ENCODE peak calls at places on chromosomes 4 and X, in four cellular contexts. B is right lobe of liver, I is A549, T is heart left ventricle. M is an unnamed sample.

GRCh38 chr4:87849612-87850011 is 16.8 kb downstream of the MEPE start:
- ATAC-seq in T (peak; percentile 45), B (peak; percentile 27), I (no peak), M (no peak)

GRCh38 chrX:136431625-136432024 is 56.1 kb upstream of the BRS3 start:
- ATAC-seq in T (no peak), I (no peak), B (no peak), M (no peak)

GRCh38 chr4:169252339-169253086 is 18.2 kb downstream of the SH3RF1 start:
- ATAC-seq in B (peak; percentile 47), T (no peak), I (no peak), M (no peak)

GRCh38 chr4:115356176-115356575 is 242.8 kb upstream of the NDST4 start:
- ATAC-seq in B (no peak), T (no peak), I (no peak), M (no peak)

GRCh38 chrX:1108451-1109445 is 103.7 kb downstream of the CRLF2 start:
- ATAC-seq in I (no peak), T (no peak), B (no peak), M (no peak)

GRCh38 chr4:184383497-184384055 is 90.8 kb downstream of the IRF2 start:
- ATAC-seq in T (no peak), B (peak; percentile 59), I (peak; percentile 91), M (peak; percentile 79)

GRCh38 chr4:113375964-113376666 is 326.7 kb downstream of the ANK2 start:
- ATAC-seq in I (no peak), T (peak; percentile 62), B (no peak), M (no peak)

GRCh38 chr4:140861359-140862181 is 105.4 kb upstream of the TBC1D9 start:
- ATAC-seq in I (peak; percentile 74), T (peak; percentile 53), B (peak; percentile 92), M (peak; percentile 35)

GRCh38 chrX:150036181-150036580 is 97.9 kb upstream of the EOLA2 start:
- ATAC-seq in T (no peak), B (peak; percentile 81), I (peak; percentile 90), M (no peak)

GRCh38 chrX:131057706-131058105 is 440 bp upstream of the ARHGAP36 start:
- ATAC-seq in B (no peak), T (no peak), I (no peak), M (no peak)

GRCh38 chr4:128347175-128347868 is 59.7 kb upstream of the PGRMC2 start:
- ATAC-seq in I (peak; percentile 47), B (peak; percentile 60), T (peak; percentile 24), M (peak; percentile 60)

GRCh38 chr4:159279084-159279483 is 176.2 kb downstream of the RAPGEF2 start:
- ATAC-seq in B (no peak), I (no peak), T (peak; percentile 83), M (no peak)

GRCh38 chr4:129362685-129363274 is 266.8 kb downstream of the C4orf33 start:
- ATAC-seq in I (peak; percentile 74), T (peak; percentile 52), B (peak; percentile 91), M (peak; percentile 19)

GRCh38 chr4:20493761-20494353 is 206.4 kb upstream of the PACRGL start:
- ATAC-seq in B (no peak), T (no peak), I (no peak), M (no peak)

GRCh38 chr4:38925492-38926418 is 58.1 kb downstream of the FAM114A1 start:
- ATAC-seq in T (peak; percentile 50), B (no peak), I (no peak), M (no peak)

GRCh38 chrX:41906515-41907165 is 16.7 kb downstream of the CASK start:
- ATAC-seq in B (peak; percentile 79), I (no peak), T (no peak), M (no peak)

GRCh38 chrX:130002541-130002940 is 20.1 kb downstream of the BCORL1 start:
- ATAC-seq in B (no peak), T (no peak), I (no peak), M (no peak)

GRCh38 chr4:109359040-109359646 is 56.7 kb upstream of the COL25A1 start:
- ATAC-seq in I (no peak), B (no peak), T (no peak), M (no peak)

GRCh38 chrX:66863721-66864120 is 224.8 kb upstream of the EDA2R start:
- ATAC-seq in I (no peak), B (peak; percentile 95), T (no peak), M (no peak)

GRCh38 chrX:140050906-140051305 is 85.6 kb upstream of the CXorf66 start:
- ATAC-seq in T (no peak), I (no peak), B (peak; percentile 36), M (no peak)

GRCh38 chr4:56434599-56435000 is 815 bp downstream of the PPAT start:
- ATAC-seq in I (no peak), T (no peak), B (peak; percentile 10), M (no peak)

GRCh38 chrX:72714471-72714916 is 388 bp upstream of the PHKA1 start:
- ATAC-seq in I (peak; percentile 90), T (peak; percentile 92), B (peak; percentile 70), M (peak; percentile 89)

GRCh38 chrX:72713130-72713529 is 976 bp downstream of the PHKA1 start:
- ATAC-seq in I (no peak), B (no peak), T (no peak), M (no peak)

GRCh38 chrX:72712094-72712755 is 1.9 kb downstream of the PHKA1 start:
- ATAC-seq in I (no peak), B (no peak), T (no peak), M (no peak)

GRCh38 chrX:72715546-72715945 is 1.4 kb upstream of the PHKA1 start:
- ATAC-seq in B (no peak), T (no peak), I (no peak), M (no peak)

DNA sequence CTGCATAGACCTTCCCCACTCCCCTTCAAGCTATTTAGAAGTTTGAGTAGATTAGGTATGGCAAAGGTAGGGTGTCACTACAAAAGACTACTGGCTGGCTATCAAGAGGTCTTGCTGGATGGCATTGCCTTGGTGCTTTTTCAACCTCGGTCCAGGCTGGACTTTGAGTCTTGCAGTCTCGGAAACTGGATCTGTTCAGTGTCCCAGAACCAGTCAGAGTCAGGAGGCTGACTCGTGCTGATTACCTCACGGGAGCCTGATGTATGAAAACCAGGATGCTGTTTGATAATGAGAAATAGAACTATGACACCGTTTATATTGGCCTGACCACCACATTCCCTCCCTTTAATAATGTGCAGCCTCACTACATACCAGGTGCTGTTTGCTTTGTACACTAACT is 2.7 kb upstream of the PHKA1 start:
- ATAC-seq in B (peak; percentile 28), T (no peak), I (no peak), M (no peak)
- TF ChIP-seq POLR2A in B (no peak), T (no peak), I (no peak), M (no peak)

GRCh38 chrX:48794993-48795501 is 6.8 kb upstream of the HDAC6 start:
- ATAC-seq in B (no peak), T (no peak), I (peak; percentile 67), M (no peak)
- TF ChIP-seq POLR2A in B (no peak), T (no peak), I (no peak), M (no peak)

GRCh38 chrX:120559799-120560198 is 963 bp downstream of the CUL4B start:
- ATAC-seq in B (peak; percentile 2), T (no peak), I (no peak), M (no peak)

GRCh38 chrX:120561634-120562568 is 1.1 kb upstream of the CUL4B start:
- ATAC-seq in T (no peak), B (no peak), I (no peak), M (no peak)

GRCh38 chrX:120562569-120562926 is 1.8 kb upstream of the CUL4B start:
- ATAC-seq in B (no peak), I (no peak), T (no peak), M (no peak)

GRCh38 chrX:120560405-120560841 is 339 bp downstream of the CUL4B start:
- ATAC-seq in I (peak; percentile 74), T (peak; percentile 18), B (peak; percentile 44), M (no peak)

GRCh38 chrX:120560842-120561633 is at the start of gene CUL4B:
- ATAC-seq in B (peak; percentile 87), T (peak; percentile 96), I (peak; percentile 90), M (peak; percentile 93)
- TF ChIP-seq POLR2A in B (peak; percentile 69), T (no peak), I (peak; percentile 44), M (peak; percentile 8)

GRCh38 chrX:154401045-154401799 is 3.0 kb downstream of the RPL10 start:
- ATAC-seq in I (peak; percentile 10), T (no peak), B (peak; percentile 5), M (no peak)
- TF ChIP-seq POLR2A in I (peak; percentile 37), T (no peak), B (no peak), M (no peak)

GRCh38 chrX:154515803-154516654 is at the start of gene FAM3A:
- ATAC-seq in T (peak; percentile 97), I (peak; percentile 84), B (peak; percentile 92), M (peak; percentile 93)
- TF ChIP-seq POLR2A in T (peak; percentile 82), I (peak; percentile 76), B (peak; percentile 82), M (peak; percentile 90)

DNA sequence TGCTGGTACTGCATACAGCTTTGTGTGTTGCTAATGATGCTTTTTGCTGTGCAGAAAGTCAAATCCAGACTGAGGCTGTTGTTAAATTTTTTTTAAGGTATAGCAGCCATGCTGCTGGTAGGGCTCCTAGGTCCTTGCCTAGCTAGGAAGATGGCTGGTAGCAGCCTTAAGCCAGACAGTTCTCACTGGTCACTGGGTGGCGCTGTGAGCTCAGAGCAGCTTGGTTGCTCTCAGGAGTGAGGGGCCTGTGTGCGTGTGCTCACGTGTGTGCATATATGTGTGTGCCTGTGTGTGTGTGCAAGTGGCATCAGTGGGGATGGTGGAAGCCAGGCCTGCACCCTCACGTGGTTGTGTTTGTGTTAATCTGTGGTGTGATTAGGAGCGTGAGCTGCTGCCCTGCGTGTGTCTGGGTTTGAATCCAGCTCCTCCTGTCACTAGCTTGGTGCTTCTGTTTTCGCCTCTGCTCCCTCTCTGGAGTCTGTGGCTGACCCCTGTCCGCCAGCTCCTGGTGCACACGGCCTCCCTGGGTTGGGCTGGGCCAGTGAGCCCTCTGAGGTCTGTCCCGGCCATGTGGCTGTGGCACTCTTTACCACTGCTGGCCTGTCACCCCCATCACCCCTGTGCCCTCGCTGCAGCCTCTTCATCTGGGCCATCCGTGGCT is 46.1 kb downstream of the SORCS2 start:
- ATAC-seq in T (no peak), B (no peak), I (no peak), M (no peak)
- TF ChIP-seq POLR2A in T (no peak), B (no peak), I (no peak), M (no peak)

GRCh38 chrX:30995705-30996104 is 76.1 kb downstream of the FTHL17 start:
- ATAC-seq in I (no peak), B (no peak), T (no peak), M (no peak)
- TF ChIP-seq POLR2A in I (no peak), B (no peak), T (no peak), M (no peak)

DNA sequence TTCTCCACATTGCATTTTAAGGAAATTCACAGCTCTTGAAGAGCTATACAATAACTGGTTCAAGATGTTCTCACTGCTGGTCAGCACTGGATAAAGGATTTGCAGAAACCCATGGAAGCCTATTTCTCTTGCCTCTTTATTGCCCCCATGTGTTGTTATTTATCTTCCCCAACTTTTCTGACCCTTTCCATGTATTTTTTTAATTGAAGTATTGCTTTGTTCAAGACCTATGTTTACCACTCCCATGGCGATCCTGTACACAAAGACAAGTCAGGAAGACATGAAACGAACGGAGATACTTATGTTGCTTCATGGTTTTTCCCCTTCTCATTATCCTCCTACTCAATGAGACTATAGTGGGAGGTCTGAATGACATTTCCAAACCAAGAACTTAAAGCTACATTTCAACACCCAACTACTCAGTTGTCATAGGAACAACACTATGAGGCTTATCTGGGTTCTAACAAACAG is 566.4 kb upstream of the DIPK2B start:
- ATAC-seq in T (no peak), I (no peak), B (no peak), M (no peak)
- TF ChIP-seq POLR2A in T (no peak), I (no peak), B (no peak), M (no peak)

GRCh38 chr4:74754218-74754617 is 40.1 kb downstream of the BTC start:
- ATAC-seq in I (no peak), B (no peak), T (no peak), M (no peak)
- TF ChIP-seq POLR2A in I (no peak), B (no peak), T (no peak), M (no peak)

GRCh38 chrX:13732246-13733067 is 2.0 kb downstream of the TRAPPC2 start:
- ATAC-seq in T (no peak), I (no peak), B (peak; percentile 1), M (no peak)
- TF ChIP-seq POLR2A in T (no peak), I (no peak), B (no peak), M (no peak)